ENCODE peak calls at places on chromosomes 6 and 20, in four cellular contexts. One of them, this sample, is unnamed.

GRCh38 chr6:13866291-13866690 is 51.9 kb upstream of the MCUR1 start:
- DNase-seq in K562: no peak
- DNase-seq in H1: no peak
- DNase-seq in HepG2: no peak
- DNase-seq in this sample: no peak

GRCh38 chr6:156953478-156954146 is 176.4 kb downstream of the ARID1B start:
- DNase-seq in K562: peak; percentile 43
- DNase-seq in H1: no peak
- DNase-seq in HepG2: peak; percentile 95
- DNase-seq in this sample: no peak

GRCh38 chr20:44734938-44735337 is 10.7 kb upstream of the KCNK15 start:
- DNase-seq in K562: peak; percentile 33
- DNase-seq in H1: no peak
- DNase-seq in HepG2: no peak
- DNase-seq in this sample: peak; percentile 42

GRCh38 chr6:121143476-121143875 is 190.8 kb downstream of the TBC1D32 start:
- DNase-seq in K562: no peak
- DNase-seq in H1: no peak
- DNase-seq in HepG2: no peak
- DNase-seq in this sample: no peak

GRCh38 chr6:127446356-127446755 is 12.8 kb downstream of the KIAA0408 start:
- DNase-seq in K562: no peak
- DNase-seq in H1: no peak
- DNase-seq in HepG2: no peak
- DNase-seq in this sample: no peak

GRCh38 chr20:42461965-42462593 is 727.6 kb downstream of the PTPRT start:
- DNase-seq in K562: no peak
- DNase-seq in H1: no peak
- DNase-seq in HepG2: no peak
- DNase-seq in this sample: no peak

GRCh38 chr20:3677733-3678132 is 4.1 kb downstream of the ADAM33 start:
- DNase-seq in K562: no peak
- DNase-seq in H1: no peak
- DNase-seq in HepG2: no peak
- DNase-seq in this sample: no peak

GRCh38 chr6:56046576-56046975 is 171.2 kb upstream of the BMP5 start:
- DNase-seq in K562: no peak
- DNase-seq in H1: no peak
- DNase-seq in HepG2: no peak
- DNase-seq in this sample: no peak

GRCh38 chr6:69816569-69816968 is 19.8 kb upstream of the LMBRD1 start:
- DNase-seq in K562: no peak
- DNase-seq in H1: no peak
- DNase-seq in HepG2: no peak
- DNase-seq in this sample: no peak

GRCh38 chr6:106670236-106670635 is 40.9 kb downstream of the QRSL1 start:
- DNase-seq in K562: no peak
- DNase-seq in H1: no peak
- DNase-seq in HepG2: no peak
- DNase-seq in this sample: no peak

GRCh38 chr20:54662064-54662463 is 186.7 kb downstream of the DOK5 start:
- DNase-seq in K562: no peak
- DNase-seq in H1: no peak
- DNase-seq in HepG2: no peak
- DNase-seq in this sample: no peak

GRCh38 chr6:83758533-83758932 is 49.6 kb upstream of the SNAP91 start:
- DNase-seq in K562: no peak
- DNase-seq in H1: no peak
- DNase-seq in HepG2: no peak
- DNase-seq in this sample: no peak

GRCh38 chr20:39716796-39717341 is 754.7 kb downstream of the DHX35 start:
- DNase-seq in K562: no peak
- DNase-seq in H1: no peak
- DNase-seq in HepG2: no peak
- DNase-seq in this sample: no peak

GRCh38 chr6:120198033-120198432 is 848.5 kb upstream of the MAN1A1 start:
- DNase-seq in K562: no peak
- DNase-seq in H1: no peak
- DNase-seq in HepG2: peak; percentile 59
- DNase-seq in this sample: no peak

GRCh38 chr6:12150812-12151432 is 138.8 kb downstream of the HIVEP1 start:
- DNase-seq in K562: peak; percentile 57
- DNase-seq in H1: peak; percentile 67
- DNase-seq in HepG2: peak; percentile 38
- DNase-seq in this sample: peak; percentile 70

GRCh38 chr20:58127731-58128130 is 100.7 kb downstream of the ANKRD60 start:
- DNase-seq in K562: no peak
- DNase-seq in H1: peak; percentile 32
- DNase-seq in HepG2: peak; percentile 26
- DNase-seq in this sample: no peak

GRCh38 chr6:139313229-139313628 is 21.4 kb upstream of the TXLNB start:
- DNase-seq in K562: no peak
- DNase-seq in H1: no peak
- DNase-seq in HepG2: no peak
- DNase-seq in this sample: peak; percentile 21

GRCh38 chr20:37922016-37922415 is 19.1 kb downstream of the VSTM2L start:
- DNase-seq in K562: no peak
- DNase-seq in H1: no peak
- DNase-seq in HepG2: no peak
- DNase-seq in this sample: no peak

GRCh38 chr6:56278186-56278585 is 30.8 kb upstream of the COL21A1 start:
- DNase-seq in K562: no peak
- DNase-seq in H1: no peak
- DNase-seq in HepG2: no peak
- DNase-seq in this sample: no peak

GRCh38 chr6:13355969-13356368 is 27.6 kb upstream of the TBC1D7 start:
- DNase-seq in K562: no peak
- DNase-seq in H1: no peak
- DNase-seq in HepG2: no peak
- DNase-seq in this sample: no peak

GRCh38 chr6:124973780-124974179 is 11.5 kb downstream of the RNF217 start:
- DNase-seq in K562: no peak
- DNase-seq in H1: no peak
- DNase-seq in HepG2: no peak
- DNase-seq in this sample: no peak

GRCh38 chr20:723756-724155 is 44.5 kb downstream of the SLC52A3 start:
- DNase-seq in K562: no peak
- DNase-seq in H1: no peak
- DNase-seq in HepG2: no peak
- DNase-seq in this sample: peak; percentile 40

GRCh38 chr6:125094563-125094962 is 59.0 kb upstream of the TPD52L1 start:
- DNase-seq in K562: no peak
- DNase-seq in H1: no peak
- DNase-seq in HepG2: no peak
- DNase-seq in this sample: no peak

GRCh38 chr20:11379257-11380011 is 538.3 kb upstream of the BTBD3 start:
- DNase-seq in K562: no peak
- DNase-seq in H1: peak; percentile 73
- DNase-seq in HepG2: peak; percentile 47
- DNase-seq in this sample: peak; percentile 82

GRCh38 chr20:4067600-4068261 is 52.4 kb upstream of the RNF24 start:
- DNase-seq in K562: no peak
- DNase-seq in H1: no peak
- DNase-seq in HepG2: no peak
- DNase-seq in this sample: no peak

GRCh38 chr6:92297101-92297500 is 1122.3 kb downstream of the EPHA7 start:
- DNase-seq in K562: no peak
- DNase-seq in H1: no peak
- DNase-seq in HepG2: no peak
- DNase-seq in this sample: no peak

GRCh38 chr6:108526739-108527174 is 34.0 kb upstream of the FOXO3 start:
- DNase-seq in K562: peak; percentile 50
- DNase-seq in H1: no peak
- DNase-seq in HepG2: peak; percentile 55
- DNase-seq in this sample: no peak

GRCh38 chr6:170289108-170289931 is 1.6 kb downstream of the DLL1 start:
- DNase-seq in K562: no peak
- DNase-seq in H1: peak; percentile 77
- DNase-seq in HepG2: no peak
- DNase-seq in this sample: peak; percentile 45

GRCh38 chr6:157525292-157525889 is 144.4 kb downstream of the ZDHHC14 start:
- DNase-seq in K562: no peak
- DNase-seq in H1: no peak
- DNase-seq in HepG2: no peak
- DNase-seq in this sample: no peak

GRCh38 chr6:149423946-149424440 is 23.9 kb downstream of the SUMO4 start:
- DNase-seq in K562: no peak
- DNase-seq in H1: no peak
- DNase-seq in HepG2: no peak
- DNase-seq in this sample: no peak

GRCh38 chr20:56247954-56248782 is at the start of gene MC3R:
- DNase-seq in K562: peak; percentile 42
- DNase-seq in H1: peak; percentile 74
- DNase-seq in HepG2: peak; percentile 68
- DNase-seq in this sample: peak; percentile 17

GRCh38 chr20:11686195-11686594 is 231.5 kb upstream of the BTBD3 start:
- DNase-seq in K562: no peak
- DNase-seq in H1: no peak
- DNase-seq in HepG2: no peak
- DNase-seq in this sample: no peak

DNA sequence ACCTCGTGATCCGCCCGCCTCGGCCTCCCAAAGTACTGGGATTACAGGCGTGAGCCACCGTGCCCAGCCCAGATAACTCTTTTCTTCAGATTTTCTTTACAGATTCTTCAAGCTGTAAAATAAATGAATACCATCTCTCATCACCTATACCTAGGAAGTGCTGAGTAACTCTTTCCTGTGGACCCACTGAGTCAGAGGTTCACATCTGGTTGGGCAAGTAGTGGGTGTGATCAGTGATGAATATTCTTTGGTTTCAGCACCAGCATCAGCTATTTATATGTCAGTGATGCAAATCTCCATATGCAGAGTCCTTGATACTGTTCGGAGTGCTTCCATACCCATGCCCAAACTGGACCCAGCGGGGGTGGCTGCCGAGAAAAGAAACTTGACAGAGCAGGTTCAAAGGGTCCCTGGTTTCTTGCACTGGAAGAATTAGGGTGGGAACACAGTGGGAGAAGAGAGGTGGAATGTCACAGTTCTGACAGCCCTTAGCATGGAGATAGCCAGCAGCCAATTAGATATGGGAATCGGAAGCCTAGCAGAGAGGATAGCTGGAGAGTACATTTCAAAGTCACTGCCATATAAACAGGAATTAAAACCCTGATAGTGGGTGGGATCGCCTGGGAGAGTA is 64.9 kb upstream of the DDR1 start:
- DNase-seq in K562: no peak
- DNase-seq in H1: no peak
- DNase-seq in HepG2: no peak
- DNase-seq in this sample: no peak
- TF ChIP-seq MAX in K562: no peak
- TF ChIP-seq MAX in H1: no peak
- TF ChIP-seq MAX in HepG2: no peak
- TF ChIP-seq MAX in this sample: no peak

GRCh38 chr20:13226367-13226766 is 5.3 kb downstream of the ISM1 start:
- DNase-seq in K562: no peak
- DNase-seq in H1: no peak
- DNase-seq in HepG2: no peak
- DNase-seq in this sample: no peak

GRCh38 chr20:13221313-13221672 is 219 bp downstream of the ISM1 start:
- DNase-seq in K562: no peak
- DNase-seq in H1: no peak
- DNase-seq in HepG2: no peak
- DNase-seq in this sample: no peak

GRCh38 chr20:13221673-13222318 is 722 bp downstream of the ISM1 start:
- DNase-seq in K562: no peak
- DNase-seq in H1: peak; percentile 82
- DNase-seq in HepG2: peak; percentile 65
- DNase-seq in this sample: peak; percentile 71

GRCh38 chr20:13222319-13222716 is 1.2 kb downstream of the ISM1 start:
- DNase-seq in K562: no peak
- DNase-seq in H1: peak; percentile 56
- DNase-seq in HepG2: no peak
- DNase-seq in this sample: peak; percentile 18

DNA sequence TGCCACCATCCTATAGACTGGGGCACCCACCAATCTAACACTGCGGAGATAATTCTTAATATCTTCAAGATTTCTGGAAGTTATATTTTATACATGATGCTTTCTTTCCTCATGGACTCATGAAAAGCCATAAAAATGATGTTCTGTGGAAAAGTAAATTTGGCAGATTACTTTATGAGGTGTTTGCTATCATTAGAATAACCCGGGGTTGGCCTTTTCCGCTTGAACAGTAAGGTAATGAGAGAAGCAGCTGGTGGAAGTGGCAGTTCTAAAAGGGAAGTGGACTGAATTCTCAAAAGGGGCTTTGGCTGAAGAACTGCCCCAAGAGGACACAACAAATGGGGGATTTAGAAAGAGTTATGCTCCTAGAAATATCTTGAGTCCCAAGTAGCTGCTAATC is 2.7 kb downstream of the ISM1 start:
- DNase-seq in K562: no peak
- DNase-seq in H1: no peak
- DNase-seq in HepG2: no peak
- DNase-seq in this sample: no peak
- TF ChIP-seq MAX in K562: no peak
- TF ChIP-seq MAX in H1: no peak
- TF ChIP-seq MAX in HepG2: no peak
- TF ChIP-seq MAX in this sample: no peak

GRCh38 chr20:25545171-25545570 is 40.2 kb downstream of the NINL start:
- DNase-seq in K562: no peak
- DNase-seq in H1: no peak
- DNase-seq in HepG2: no peak
- DNase-seq in this sample: no peak

GRCh38 chr20:25544760-25545159 is 40.6 kb downstream of the NINL start:
- DNase-seq in K562: no peak
- DNase-seq in H1: no peak
- DNase-seq in HepG2: no peak
- DNase-seq in this sample: no peak

GRCh38 chr20:25541676-25542075 is 43.7 kb downstream of the NINL start:
- DNase-seq in K562: no peak
- DNase-seq in H1: no peak
- DNase-seq in HepG2: no peak
- DNase-seq in this sample: no peak

GRCh38 chr20:25544316-25544715 is 41.0 kb downstream of the NINL start:
- DNase-seq in K562: no peak
- DNase-seq in H1: no peak
- DNase-seq in HepG2: no peak
- DNase-seq in this sample: no peak

GRCh38 chr20:25543068-25543467 is 42.3 kb downstream of the NINL start:
- DNase-seq in K562: no peak
- DNase-seq in H1: no peak
- DNase-seq in HepG2: peak; percentile 33
- DNase-seq in this sample: no peak
- TF ChIP-seq MAX in K562: no peak
- TF ChIP-seq MAX in H1: no peak
- TF ChIP-seq MAX in HepG2: no peak
- TF ChIP-seq MAX in this sample: no peak

DNA sequence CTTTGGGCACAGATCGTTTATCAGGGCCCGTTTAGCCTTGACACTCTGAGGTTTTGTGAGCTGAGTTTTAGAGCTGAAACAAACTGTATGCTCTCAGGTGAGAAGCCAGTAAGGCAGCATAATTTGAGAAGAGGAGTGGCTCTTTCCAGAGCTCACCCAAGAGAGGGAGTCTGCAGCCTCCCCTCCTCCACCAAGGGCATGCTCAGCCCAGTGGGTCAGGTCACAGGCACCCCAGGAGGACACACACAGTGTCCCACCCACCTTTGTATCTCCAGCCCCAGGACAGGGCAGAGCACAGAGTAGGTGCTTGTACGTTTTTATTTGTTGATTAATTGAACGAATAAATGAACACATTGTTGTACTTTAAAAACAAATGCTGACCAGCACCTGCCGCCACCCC is 3.4 kb downstream of the TSPO2 start:
- DNase-seq in K562: no peak
- DNase-seq in H1: no peak
- DNase-seq in HepG2: no peak
- DNase-seq in this sample: no peak
- TF ChIP-seq MAX in K562: no peak
- TF ChIP-seq MAX in H1: no peak
- TF ChIP-seq MAX in HepG2: no peak
- TF ChIP-seq MAX in this sample: no peak

This sample was measured in WTC11.